ENCODE peak calls at places on chromosomes 6 and 20, in seven cellular contexts. H is HCT116, A is K562, D is HepG2, C is H1, V is SK-N-SH, G is GM12878. Z is an unnamed sample. For H3K4me1, the result is how much of the 10 kb centered on the place peaks cover.

GRCh38 chr6:24321538-24322162 is 36.2 kb downstream of the DCDC2 start:
- DNase-seq in H (no peak), A (no peak), D (no peak), C (no peak), V (no peak), G (no peak), Z (no peak)

GRCh38 chr6:44011350-44011925 is 115.8 kb downstream of the MRPL14 start:
- DNase-seq in H (no peak), A (no peak), D (no peak), C (no peak), V (no peak), G (no peak), Z (no peak)

GRCh38 chr6:97563529-97563928 is 280.5 kb upstream of the MMS22L start:
- DNase-seq in H (no peak), A (no peak), D (no peak), C (no peak), V (no peak), G (no peak), Z (no peak)

GRCh38 chr20:12927489-12927888 is 81.3 kb upstream of the SPTLC3 start:
- DNase-seq in H (no peak), A (no peak), D (no peak), C (no peak), V (no peak), G (no peak), Z (no peak)

GRCh38 chr6:1584996-1585668 is 24.6 kb upstream of the FOXC1 start:
- DNase-seq in H (no peak), A (peak), D (no peak), C (peak), V (no peak), G (no peak), Z (no peak)

GRCh38 chr6:47057830-47058540 is 15.9 kb upstream of the ADGRF1 start:
- DNase-seq in H (no peak), A (no peak), D (peak), C (no peak), V (no peak), G (no peak), Z (no peak)

GRCh38 chr20:33444797-33445560 is 1.4 kb upstream of the SNTA1 start:
- DNase-seq in H (no peak), A (peak), D (peak), C (no peak), V (no peak), G (no peak), Z (no peak)

GRCh38 chr20:56158489-56158888 is 90.0 kb upstream of the MC3R start:
- DNase-seq in H (no peak), A (no peak), D (no peak), C (no peak), V (no peak), G (no peak), Z (no peak)

GRCh38 chr6:102493485-102493884 is 1100.0 kb downstream of the GRIK2 start:
- DNase-seq in H (no peak), A (no peak), D (no peak), C (no peak), V (no peak), G (no peak), Z (no peak)

GRCh38 chr20:43456809-43457639 is 672 bp upstream of the SRSF6 start:
- DNase-seq in H (peak), A (peak), D (peak), C (peak), V (peak), G (peak), Z (no peak)

GRCh38 chr20:15100506-15101160 is 763.2 kb upstream of the FLRT3 start:
- DNase-seq in H (no peak), A (no peak), D (no peak), C (no peak), V (no peak), G (no peak), Z (no peak)

GRCh38 chr20:60092729-60093128 is 134.5 kb downstream of the CDH26 start:
- DNase-seq in H (no peak), A (no peak), D (no peak), C (no peak), V (no peak), G (no peak), Z (no peak)

GRCh38 chr20:4683261-4683660 is 38.4 kb upstream of the PRND start:
- DNase-seq in H (no peak), A (no peak), D (no peak), C (no peak), V (no peak), G (no peak), Z (no peak)

GRCh38 chr6:151432650-151433049 is 19.3 kb downstream of the RMND1 start:
- DNase-seq in H (no peak), A (no peak), D (no peak), C (no peak), V (no peak), G (no peak), Z (no peak)

GRCh38 chr6:151428336-151428735 is 23.6 kb downstream of the RMND1 start:
- DNase-seq in H (no peak), A (no peak), D (no peak), C (no peak), V (no peak), G (no peak), Z (no peak)

GRCh38 chr6:151434369-151434768 is 17.6 kb downstream of the RMND1 start:
- DNase-seq in H (no peak), A (no peak), D (no peak), C (no peak), V (no peak), G (no peak), Z (no peak)

GRCh38 chr6:151431336-151431735 is 20.6 kb downstream of the RMND1 start:
- DNase-seq in H (no peak), A (no peak), D (no peak), C (peak), V (no peak), G (no peak), Z (no peak)

DNA sequence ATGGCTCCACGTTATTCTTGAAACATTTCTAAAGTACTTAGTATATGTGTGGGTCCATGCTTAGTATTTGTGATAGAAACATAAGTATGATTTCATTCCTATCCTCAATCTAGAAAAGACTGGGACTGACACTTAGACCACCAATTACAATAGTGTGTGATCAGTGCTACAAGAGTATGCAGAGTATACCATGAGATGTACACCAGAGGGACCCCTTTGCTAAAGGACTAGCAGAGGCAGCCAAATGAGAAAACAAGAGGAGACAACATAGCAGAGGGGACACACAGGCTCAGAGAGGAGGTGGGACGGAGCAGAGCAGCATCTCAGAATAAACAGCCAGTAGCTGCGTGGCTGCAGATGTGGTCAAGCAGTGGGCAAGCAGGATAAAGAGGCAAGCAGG is 21.0 kb downstream of the RMND1 start:
- DNase-seq in H (no peak), A (no peak), D (peak), C (peak), V (no peak), G (no peak), Z (no peak)
- TF ChIP-seq SIN3A in H (no peak), A (no peak), D (no peak), C (no peak), V (no peak), G (no peak), Z (no peak)

DNA sequence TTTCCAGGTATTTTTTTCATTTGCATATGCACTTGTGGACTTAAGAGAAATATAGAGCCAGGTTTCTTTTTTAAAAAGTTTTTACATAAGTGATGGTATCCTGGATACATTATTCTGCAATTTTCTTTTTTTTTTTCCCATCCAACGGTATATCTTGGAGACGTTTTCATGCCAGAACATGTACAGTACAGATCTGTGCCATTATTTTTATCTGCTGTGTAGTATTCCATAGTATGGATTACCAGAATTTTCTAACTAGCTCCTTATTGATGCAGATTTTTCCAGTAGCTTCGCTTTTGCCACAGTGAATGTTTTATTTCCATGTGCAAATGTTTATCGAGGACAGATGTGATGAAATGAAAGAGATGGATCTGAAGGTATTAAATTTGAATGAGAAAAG is 34.1 kb downstream of the PPP1R16B start:
- DNase-seq in H (no peak), A (no peak), D (no peak), C (no peak), V (no peak), G (no peak), Z (no peak)
- H3K4me1 ChIP-seq in H (under half), A (under half), D (under half), C (under half), V (under half), G (half or more), Z (under half)

GRCh38 chr6:106609699-106610098 is 19.6 kb downstream of the RTN4IP1 start:
- DNase-seq in H (peak), A (no peak), D (peak), C (no peak), V (peak), G (no peak), Z (no peak)
- TF ChIP-seq CTCF in H (peak), A (peak), D (peak), C (peak), V (peak), G (peak), Z (peak)

GRCh38 chr6:83978324-83978734 is 55.2 kb upstream of the MRAP2 start:
- DNase-seq in H (no peak), A (no peak), D (no peak), C (no peak), V (no peak), G (no peak), Z (no peak)

GRCh38 chr6:83974409-83975050 is 59.0 kb upstream of the MRAP2 start:
- DNase-seq in H (no peak), A (peak), D (no peak), C (no peak), V (no peak), G (no peak), Z (no peak)

GRCh38 chr6:83976037-83976755 is 57.4 kb upstream of the MRAP2 start:
- DNase-seq in H (no peak), A (no peak), D (no peak), C (no peak), V (no peak), G (no peak), Z (no peak)

GRCh38 chr6:83978997-83979396 is 54.6 kb upstream of the MRAP2 start:
- DNase-seq in H (no peak), A (no peak), D (no peak), C (no peak), V (no peak), G (no peak), Z (no peak)

DNA sequence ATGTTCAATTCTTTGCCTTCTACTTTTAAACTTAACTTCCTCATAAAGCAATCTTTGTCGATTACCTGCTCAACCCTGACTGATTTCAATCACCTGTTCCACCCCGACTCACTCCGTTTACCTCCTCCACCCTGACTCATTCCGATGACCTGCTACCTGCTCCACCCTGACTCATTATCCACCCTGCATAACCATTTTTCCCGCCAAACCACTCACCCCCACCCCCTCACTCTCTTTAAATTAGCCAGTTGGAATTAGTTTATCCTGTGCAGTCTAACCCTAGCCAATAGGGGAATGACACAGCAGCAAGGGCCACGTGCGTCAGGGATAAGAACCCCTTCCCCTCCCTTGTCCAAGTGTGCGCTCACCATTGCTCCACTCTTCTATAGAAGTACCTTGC is 56.7 kb upstream of the MRAP2 start:
- DNase-seq in H (no peak), A (peak), D (no peak), C (no peak), V (no peak), G (no peak), Z (no peak)
- TF ChIP-seq SIN3A in H (no peak), A (no peak), D (no peak), C (no peak), V (no peak), G (no peak), Z (no peak)

GRCh38 chr6:144151010-144151727 is 852 bp downstream of the STX11 start:
- DNase-seq in H (no peak), A (peak), D (no peak), C (no peak), V (no peak), G (peak), Z (peak)

GRCh38 chr6:144153971-144154370 is 3.7 kb downstream of the STX11 start:
- DNase-seq in H (no peak), A (no peak), D (no peak), C (no peak), V (no peak), G (no peak), Z (no peak)

GRCh38 chr6:144150673-144151009 is 324 bp downstream of the STX11 start:
- DNase-seq in H (peak), A (peak), D (no peak), C (no peak), V (no peak), G (no peak), Z (no peak)

GRCh38 chr6:144153260-144153659 is 2.9 kb downstream of the STX11 start:
- DNase-seq in H (no peak), A (no peak), D (no peak), C (no peak), V (no peak), G (no peak), Z (no peak)

GRCh38 chr6:144152334-144152900 is 2.1 kb downstream of the STX11 start:
- DNase-seq in H (no peak), A (no peak), D (no peak), C (no peak), V (no peak), G (no peak), Z (no peak)
- H3K4me1 ChIP-seq in H (under half), A (under half), D (under half), C (under half), V (under half), G (under half), Z (under half)

Z was measured in Panc1.